ENCODE peak calls at places on chromosome 16, in six cellular contexts. One of them, this sample, is unnamed.

GRCh38 chr16:56041556-56042140 is 149.6 kb upstream of the GNAO1 start:
- DNase-seq in H1: peak
- DNase-seq in HCT116: peak
- DNase-seq in GM12878: no peak
- DNase-seq in K562: peak
- DNase-seq in SK-N-SH: peak
- DNase-seq in this sample: peak

GRCh38 chr16:7013990-7014389 is 318.7 kb upstream of the RBFOX1 start:
- DNase-seq in H1: no peak
- DNase-seq in HCT116: no peak
- DNase-seq in GM12878: no peak
- DNase-seq in K562: peak
- DNase-seq in SK-N-SH: no peak
- DNase-seq in this sample: peak

GRCh38 chr16:12083625-12084024 is 107.1 kb downstream of the SNX29 start:
- DNase-seq in H1: no peak
- DNase-seq in HCT116: no peak
- DNase-seq in GM12878: no peak
- DNase-seq in K562: no peak
- DNase-seq in SK-N-SH: no peak
- DNase-seq in this sample: no peak

GRCh38 chr16:81005644-81006471 is 827 bp downstream of the CMC2 start:
- DNase-seq in H1: no peak
- DNase-seq in HCT116: peak
- DNase-seq in GM12878: no peak
- DNase-seq in K562: no peak
- DNase-seq in SK-N-SH: no peak
- DNase-seq in this sample: no peak

GRCh38 chr16:27491894-27492587 is 57.7 kb downstream of the GTF3C1 start:
- DNase-seq in H1: no peak
- DNase-seq in HCT116: no peak
- DNase-seq in GM12878: no peak
- DNase-seq in K562: no peak
- DNase-seq in SK-N-SH: no peak
- DNase-seq in this sample: no peak

GRCh38 chr16:23836404-23837291 is 865 bp downstream of the PRKCB start:
- DNase-seq in H1: peak
- DNase-seq in HCT116: no peak
- DNase-seq in GM12878: no peak
- DNase-seq in K562: peak
- DNase-seq in SK-N-SH: peak
- DNase-seq in this sample: no peak

GRCh38 chr16:75206749-75207451 is at the start of gene CTRB2:
- DNase-seq in H1: no peak
- DNase-seq in HCT116: no peak
- DNase-seq in GM12878: no peak
- DNase-seq in K562: no peak
- DNase-seq in SK-N-SH: no peak
- DNase-seq in this sample: no peak

GRCh38 chr16:86472366-86472765 is 38.0 kb upstream of the FOXF1 start:
- DNase-seq in H1: no peak
- DNase-seq in HCT116: no peak
- DNase-seq in GM12878: no peak
- DNase-seq in K562: no peak
- DNase-seq in SK-N-SH: no peak
- DNase-seq in this sample: no peak

GRCh38 chr16:86621966-86622365 is 43.6 kb downstream of the FOXL1 start:
- DNase-seq in H1: no peak
- DNase-seq in HCT116: no peak
- DNase-seq in GM12878: no peak
- DNase-seq in K562: no peak
- DNase-seq in SK-N-SH: no peak
- DNase-seq in this sample: no peak

GRCh38 chr16:68367034-68367433 is 56.2 kb downstream of the PRMT7 start:
- DNase-seq in H1: peak
- DNase-seq in HCT116: peak
- DNase-seq in GM12878: no peak
- DNase-seq in K562: peak
- DNase-seq in SK-N-SH: peak
- DNase-seq in this sample: peak

GRCh38 chr16:84367297-84367680 is 1.0 kb upstream of the ATP2C2 start:
- DNase-seq in H1: no peak
- DNase-seq in HCT116: no peak
- DNase-seq in GM12878: no peak
- DNase-seq in K562: no peak
- DNase-seq in SK-N-SH: no peak
- DNase-seq in this sample: peak

GRCh38 chr16:51557670-51558069 is 406.6 kb upstream of the SALL1 start:
- DNase-seq in H1: no peak
- DNase-seq in HCT116: no peak
- DNase-seq in GM12878: no peak
- DNase-seq in K562: no peak
- DNase-seq in SK-N-SH: no peak
- DNase-seq in this sample: no peak

GRCh38 chr16:55411231-55411630 is 67.8 kb upstream of the MMP2 start:
- DNase-seq in H1: no peak
- DNase-seq in HCT116: no peak
- DNase-seq in GM12878: no peak
- DNase-seq in K562: no peak
- DNase-seq in SK-N-SH: no peak
- DNase-seq in this sample: no peak

GRCh38 chr16:66207139-66207863 is 159.2 kb upstream of the CDH5 start:
- DNase-seq in H1: peak
- DNase-seq in HCT116: no peak
- DNase-seq in GM12878: no peak
- DNase-seq in K562: no peak
- DNase-seq in SK-N-SH: no peak
- DNase-seq in this sample: no peak

GRCh38 chr16:12098429-12099310 is 122.1 kb downstream of the SNX29 start:
- DNase-seq in H1: no peak
- DNase-seq in HCT116: no peak
- DNase-seq in GM12878: no peak
- DNase-seq in K562: no peak
- DNase-seq in SK-N-SH: no peak
- DNase-seq in this sample: no peak

GRCh38 chr16:9567674-9568073 is 476.2 kb downstream of the HAPSTR1 start:
- DNase-seq in H1: no peak
- DNase-seq in HCT116: no peak
- DNase-seq in GM12878: no peak
- DNase-seq in K562: no peak
- DNase-seq in SK-N-SH: no peak
- DNase-seq in this sample: no peak

GRCh38 chr16:10992112-10992511 is 47.7 kb downstream of the CLEC16A start:
- DNase-seq in H1: no peak
- DNase-seq in HCT116: no peak
- DNase-seq in GM12878: no peak
- DNase-seq in K562: no peak
- DNase-seq in SK-N-SH: no peak
- DNase-seq in this sample: no peak

GRCh38 chr16:62213763-62214162 is 177.5 kb upstream of the CDH8 start:
- DNase-seq in H1: peak
- DNase-seq in HCT116: no peak
- DNase-seq in GM12878: no peak
- DNase-seq in K562: no peak
- DNase-seq in SK-N-SH: no peak
- DNase-seq in this sample: no peak

GRCh38 chr16:80966617-80967016 is 40.1 kb downstream of the CMC2 start:
- DNase-seq in H1: no peak
- DNase-seq in HCT116: no peak
- DNase-seq in GM12878: no peak
- DNase-seq in K562: no peak
- DNase-seq in SK-N-SH: no peak
- DNase-seq in this sample: no peak

GRCh38 chr16:75121949-75122568 is 5.5 kb upstream of the LDHD start:
- DNase-seq in H1: no peak
- DNase-seq in HCT116: no peak
- DNase-seq in GM12878: no peak
- DNase-seq in K562: peak
- DNase-seq in SK-N-SH: no peak
- DNase-seq in this sample: no peak

GRCh38 chr16:84643677-84644076 is 4.6 kb upstream of the KLHL36 start:
- DNase-seq in H1: no peak
- DNase-seq in HCT116: no peak
- DNase-seq in GM12878: no peak
- DNase-seq in K562: no peak
- DNase-seq in SK-N-SH: no peak
- DNase-seq in this sample: no peak

GRCh38 chr16:89722392-89723278 is 1.3 kb downstream of the ZNF276 start:
- DNase-seq in H1: peak
- DNase-seq in HCT116: peak
- DNase-seq in GM12878: no peak
- DNase-seq in K562: no peak
- DNase-seq in SK-N-SH: no peak
- DNase-seq in this sample: no peak

GRCh38 chr16:29968205-29968604 is 5.5 kb upstream of the TAOK2 start:
- DNase-seq in H1: no peak
- DNase-seq in HCT116: no peak
- DNase-seq in GM12878: no peak
- DNase-seq in K562: no peak
- DNase-seq in SK-N-SH: no peak
- DNase-seq in this sample: no peak

GRCh38 chr16:57914244-57915173 is 56.4 kb downstream of the CNGB1 start:
- DNase-seq in H1: no peak
- DNase-seq in HCT116: no peak
- DNase-seq in GM12878: no peak
- DNase-seq in K562: no peak
- DNase-seq in SK-N-SH: no peak
- DNase-seq in this sample: no peak

GRCh38 chr16:83233153-83233552 is 574.6 kb upstream of the HSBP1 start:
- DNase-seq in H1: no peak
- DNase-seq in HCT116: no peak
- DNase-seq in GM12878: no peak
- DNase-seq in K562: no peak
- DNase-seq in SK-N-SH: no peak
- DNase-seq in this sample: no peak

GRCh38 chr16:89707695-89708094 is 6.2 kb upstream of the SPATA2L start:
- DNase-seq in H1: no peak
- DNase-seq in HCT116: no peak
- DNase-seq in GM12878: no peak
- DNase-seq in K562: no peak
- DNase-seq in SK-N-SH: no peak
- DNase-seq in this sample: no peak

GRCh38 chr16:27678955-27679354 is 129.0 kb downstream of the KATNIP start:
- DNase-seq in H1: no peak
- DNase-seq in HCT116: no peak
- DNase-seq in GM12878: no peak
- DNase-seq in K562: no peak
- DNase-seq in SK-N-SH: no peak
- DNase-seq in this sample: no peak

GRCh38 chr16:2487903-2488531 is 13.1 kb downstream of the TBC1D24 start:
- DNase-seq in H1: no peak
- DNase-seq in HCT116: no peak
- DNase-seq in GM12878: no peak
- DNase-seq in K562: no peak
- DNase-seq in SK-N-SH: peak
- DNase-seq in this sample: no peak

GRCh38 chr16:11386791-11387546 is 41.7 kb downstream of the RMI2 start:
- DNase-seq in H1: peak
- DNase-seq in HCT116: no peak
- DNase-seq in GM12878: no peak
- DNase-seq in K562: peak
- DNase-seq in SK-N-SH: no peak
- DNase-seq in this sample: no peak

GRCh38 chr16:22191966-22192260 is 14.2 kb upstream of the EEF2K start:
- DNase-seq in H1: no peak
- DNase-seq in HCT116: no peak
- DNase-seq in GM12878: no peak
- DNase-seq in K562: no peak
- DNase-seq in SK-N-SH: no peak
- DNase-seq in this sample: peak

DNA sequence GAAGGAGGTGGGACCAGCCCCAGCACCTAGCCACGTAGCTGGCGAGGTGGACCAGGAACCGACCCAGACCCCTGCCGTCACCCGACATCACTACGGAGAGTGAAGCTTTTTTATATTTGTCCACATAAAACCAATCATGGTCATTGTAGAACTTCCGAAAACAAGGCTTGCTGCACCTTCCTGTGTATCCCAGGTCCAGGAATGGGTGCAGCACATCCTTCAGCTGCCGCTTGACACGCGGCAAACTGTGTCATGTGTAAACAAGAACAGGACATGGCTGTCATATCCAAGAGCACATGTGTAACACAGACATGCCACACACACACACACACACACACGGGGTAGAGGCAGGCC is 1.4 kb downstream of the HBQ1 start:
- DNase-seq in H1: no peak
- DNase-seq in HCT116: no peak
- DNase-seq in GM12878: no peak
- DNase-seq in K562: no peak
- DNase-seq in SK-N-SH: peak
- DNase-seq in this sample: peak
- TF ChIP-seq JUND in H1: no peak
- TF ChIP-seq JUND in HCT116: no peak
- TF ChIP-seq JUND in GM12878: no peak
- TF ChIP-seq JUND in K562: no peak
- TF ChIP-seq JUND in SK-N-SH: no peak
- TF ChIP-seq JUND in this sample: no peak

DNA sequence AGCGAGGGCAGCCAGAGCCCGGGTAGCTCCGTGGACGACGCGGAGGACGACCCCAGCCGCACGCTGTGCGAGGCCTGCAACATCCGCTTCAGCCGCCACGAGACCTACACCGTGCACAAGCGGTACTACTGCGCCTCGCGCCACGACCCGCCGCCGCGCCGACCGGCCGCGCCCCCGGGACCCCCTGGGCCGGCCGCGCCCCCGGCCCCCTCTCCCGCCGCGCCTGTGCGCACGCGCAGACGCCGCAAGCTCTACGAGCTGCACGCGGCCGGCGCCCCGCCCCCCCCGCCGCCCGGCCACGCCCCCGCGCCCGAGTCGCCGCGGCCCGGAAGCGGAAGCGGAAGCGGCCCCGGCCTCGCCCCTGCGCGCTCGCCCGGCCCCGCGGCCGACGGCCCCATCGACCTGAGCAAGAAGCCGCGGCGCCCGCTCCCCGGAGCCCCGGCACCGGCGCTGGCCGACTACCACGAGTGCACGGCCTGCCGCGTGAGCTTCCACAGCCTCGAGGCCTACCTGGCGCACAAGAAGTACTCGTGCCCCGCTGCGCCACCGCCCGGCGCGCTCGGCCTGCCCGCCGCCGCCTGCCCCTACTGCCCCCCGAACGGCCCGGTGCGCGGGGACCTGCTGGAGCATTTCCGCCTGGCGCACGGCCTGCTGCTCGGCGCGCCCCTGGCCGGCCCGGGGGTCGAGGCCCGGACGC is 36.1 kb upstream of the ZC3H18 start:
- DNase-seq in H1: peak
- DNase-seq in HCT116: peak
- DNase-seq in GM12878: no peak
- DNase-seq in K562: no peak
- DNase-seq in SK-N-SH: peak
- DNase-seq in this sample: peak
- TF ChIP-seq JUND in H1: no peak
- TF ChIP-seq JUND in HCT116: no peak
- TF ChIP-seq JUND in GM12878: no peak
- TF ChIP-seq JUND in K562: no peak
- TF ChIP-seq JUND in SK-N-SH: no peak
- TF ChIP-seq JUND in this sample: no peak

GRCh38 chr16:70735141-70735979 is 49.5 kb upstream of the MTSS2 start:
- DNase-seq in H1: no peak
- DNase-seq in HCT116: no peak
- DNase-seq in GM12878: no peak
- DNase-seq in K562: no peak
- DNase-seq in SK-N-SH: no peak
- DNase-seq in this sample: no peak
- TF ChIP-seq JUND in H1: no peak
- TF ChIP-seq JUND in HCT116: no peak
- TF ChIP-seq JUND in GM12878: no peak
- TF ChIP-seq JUND in K562: no peak
- TF ChIP-seq JUND in SK-N-SH: no peak
- TF ChIP-seq JUND in this sample: no peak

GRCh38 chr16:49921791-49922456 is 66.0 kb upstream of the ZNF423 start:
- DNase-seq in H1: peak
- DNase-seq in HCT116: peak
- DNase-seq in GM12878: no peak
- DNase-seq in K562: peak
- DNase-seq in SK-N-SH: peak
- DNase-seq in this sample: peak
- TF ChIP-seq JUND in H1: no peak
- TF ChIP-seq JUND in HCT116: no peak
- TF ChIP-seq JUND in GM12878: no peak
- TF ChIP-seq JUND in K562: no peak
- TF ChIP-seq JUND in SK-N-SH: no peak
- TF ChIP-seq JUND in this sample: no peak